ENCODE peak calls at places on chromosome 18, in five cellular contexts. J is A549, I is HepG2, D is right lobe of liver, C is tibial nerve. L is an unnamed sample. For H3K4me1 and H3K9me3, the result is how much of the 10 kb centered on the place peaks cover.

GRCh38 chr18:59148192-59148591 is 8.5 kb downstream of the SEC11C start:
- DNase-seq in C (no peak), D (no peak), J (no peak), I (no peak), L (no peak)

GRCh38 chr18:70600225-70600925 is 311.5 kb downstream of the SOCS6 start:
- DNase-seq in C (no peak), D (no peak), J (no peak), I (no peak), L (no peak)

GRCh38 chr18:449374-449773 is 51.1 kb downstream of the COLEC12 start:
- DNase-seq in D (no peak), C (no peak), I (peak), J (no peak), L (no peak)

GRCh38 chr18:46469186-46469915 is 187.7 kb downstream of the LOXHD1 start:
- DNase-seq in I (no peak), D (no peak), J (peak), C (no peak), L (no peak)

GRCh38 chr18:76252880-76253279 is 242.2 kb downstream of the ZNF516 start:
- DNase-seq in C (no peak), I (no peak), J (peak), D (no peak), L (no peak)

GRCh38 chr18:46373787-46374186 is 269.6 kb downstream of the HAUS1 start:
- DNase-seq in D (no peak), J (no peak), C (no peak), I (no peak), L (no peak)

GRCh38 chr18:59324623-59324971 is 6.1 kb upstream of the CPLX4 start:
- DNase-seq in C (no peak), D (no peak), J (no peak), I (no peak), L (no peak)

GRCh38 chr18:23451491-23451890 is 1.6 kb upstream of the RIOK3 start:
- DNase-seq in C (no peak), I (no peak), D (no peak), J (no peak), L (no peak)

GRCh38 chr18:32389868-32390267 is 80.8 kb downstream of the GAREM1 start:
- DNase-seq in I (no peak), C (no peak), D (peak), J (no peak), L (no peak)

GRCh38 chr18:50986360-50987087 is 18.7 kb downstream of the ELAC1 start:
- DNase-seq in I (no peak), D (no peak), C (no peak), J (no peak), L (no peak)

GRCh38 chr18:72544092-72544886 is at the start of gene CBLN2:
- DNase-seq in C (no peak), I (peak), D (peak), J (peak), L (peak)

GRCh38 chr18:72542993-72543361 is 1.2 kb downstream of the CBLN2 start:
- DNase-seq in J (no peak), I (no peak), D (no peak), C (no peak), L (no peak)

GRCh38 chr18:72543362-72544055 is 633 bp downstream of the CBLN2 start:
- DNase-seq in D (no peak), C (no peak), I (no peak), J (no peak), L (no peak)

GRCh38 chr18:72539861-72540260 is 4.3 kb downstream of the CBLN2 start:
- DNase-seq in J (no peak), C (no peak), I (no peak), D (no peak), L (no peak)

GRCh38 chr18:72541871-72542690 is 2.1 kb downstream of the CBLN2 start:
- DNase-seq in I (no peak), J (no peak), D (no peak), C (no peak), L (no peak)
- TF ChIP-seq CTCF in I (no peak), J (no peak), D (no peak), C (no peak), L (no peak)

GRCh38 chr18:49225160-49225559 is 235.3 kb downstream of the DYM start:
- DNase-seq in D (no peak), J (no peak), C (no peak), I (no peak), L (no peak)

GRCh38 chr18:49224130-49224529 is 236.3 kb downstream of the DYM start:
- DNase-seq in C (no peak), I (no peak), J (no peak), D (no peak), L (no peak)

GRCh38 chr18:49227456-49227855 is 233.0 kb downstream of the DYM start:
- DNase-seq in C (no peak), D (no peak), I (no peak), J (no peak), L (no peak)

GRCh38 chr18:49228182-49228581 is 232.3 kb downstream of the DYM start:
- DNase-seq in J (no peak), C (no peak), D (no peak), I (no peak), L (peak)

GRCh38 chr18:49226935-49227334 is 233.5 kb downstream of the DYM start:
- DNase-seq in C (no peak), J (no peak), I (no peak), D (no peak), L (no peak)
- H3K4me1 ChIP-seq in C (under half), J (under half), I (under half), D (under half), L (under half)

GRCh38 chr18:79889569-79889968 is 61.9 kb downstream of the SLC66A2 start:
- DNase-seq in C (no peak), I (peak), J (no peak), D (no peak), L (no peak)
- H3K9me3 ChIP-seq in C (under half), I (under half), J (under half), D (under half), L (half or more)

DNA sequence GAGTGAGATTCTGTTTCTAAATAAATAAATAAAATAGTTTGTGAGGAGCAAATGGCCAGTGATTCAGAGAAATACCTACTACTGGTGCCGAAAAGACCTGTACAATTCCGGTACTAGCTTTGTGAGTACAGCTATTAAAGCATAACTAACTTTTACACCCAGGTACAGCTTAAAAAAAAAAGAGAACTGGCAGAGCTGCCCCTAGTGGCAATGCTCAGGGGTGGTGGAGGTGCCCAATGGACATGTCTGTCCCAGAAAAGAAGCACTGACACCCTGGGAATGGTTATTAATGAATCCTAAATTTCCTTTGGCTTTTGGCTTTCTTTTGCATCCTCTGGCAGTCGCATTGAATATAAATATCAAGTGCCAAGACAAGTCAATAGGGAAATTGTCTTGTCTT is 87.0 kb downstream of the LIPG start:
- DNase-seq in C (no peak), D (no peak), J (no peak), I (no peak), L (no peak)
- TF ChIP-seq CTCF in C (no peak), D (peak), J (no peak), I (no peak), L (no peak)

GRCh38 chr18:36352384-36352783 is 54.9 kb downstream of the FHOD3 start:
- DNase-seq in D (no peak), C (no peak), J (peak), I (no peak), L (no peak)
- H3K4me1 ChIP-seq in D (under half), C (under half), J (under half), I (under half), L (under half)

GRCh38 chr18:73593207-73593606 is 554.4 kb downstream of the FBXO15 start:
- DNase-seq in J (no peak), C (no peak), D (no peak), I (no peak), L (no peak)

GRCh38 chr18:73594749-73595148 is 552.9 kb downstream of the FBXO15 start:
- DNase-seq in D (no peak), I (no peak), C (no peak), J (no peak), L (no peak)

DNA sequence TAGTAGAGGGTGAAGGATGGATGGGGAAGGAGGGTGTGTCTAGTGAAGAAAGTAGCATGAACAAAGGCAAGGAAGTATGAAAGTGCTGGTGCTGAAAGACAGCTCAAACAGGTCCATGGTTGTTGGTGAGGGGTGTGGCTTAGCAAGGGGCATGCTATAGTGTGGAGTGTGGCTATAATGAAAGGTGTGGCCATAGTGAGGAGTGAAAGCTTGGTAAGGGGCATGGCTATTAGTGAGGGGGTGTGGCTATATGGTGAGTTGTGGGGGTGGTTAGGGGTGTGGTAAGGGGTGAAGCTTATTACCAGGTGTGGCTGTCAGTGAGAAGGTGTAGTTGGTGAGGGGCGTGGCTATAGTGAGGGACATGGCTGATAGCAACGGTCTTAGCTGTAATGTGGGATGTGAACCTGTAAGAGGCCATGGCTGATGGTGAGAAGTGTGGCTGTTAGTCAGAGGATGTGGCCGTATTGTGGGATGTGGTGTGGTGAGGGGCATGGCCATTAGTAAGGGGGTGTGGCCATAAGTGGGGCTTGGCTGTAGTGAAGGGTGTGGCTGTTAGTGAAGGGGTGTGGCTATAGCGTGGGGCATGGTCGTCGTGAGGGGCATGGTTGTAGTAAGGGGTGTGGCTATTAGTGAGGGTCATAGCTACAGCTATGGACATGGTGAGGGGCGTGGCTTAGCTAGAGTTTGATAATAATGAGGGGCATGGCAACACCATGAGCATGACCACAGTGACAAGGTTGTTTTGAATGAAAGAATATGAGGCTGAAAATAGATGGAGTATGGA is 549.6 kb downstream of the FBXO15 start:
- DNase-seq in C (no peak), J (no peak), D (no peak), I (no peak), L (no peak)
- H3K9me3 ChIP-seq in C (under half), J (under half), D (under half), I (under half), L (under half)

GRCh38 chr18:55589625-55590291 is 1.8 kb upstream of the TCF4 start:
- DNase-seq in I (no peak), J (peak), C (peak), D (peak), L (peak)
- TF ChIP-seq CTCF in I (no peak), J (no peak), C (no peak), D (no peak), L (no peak)

DNA sequence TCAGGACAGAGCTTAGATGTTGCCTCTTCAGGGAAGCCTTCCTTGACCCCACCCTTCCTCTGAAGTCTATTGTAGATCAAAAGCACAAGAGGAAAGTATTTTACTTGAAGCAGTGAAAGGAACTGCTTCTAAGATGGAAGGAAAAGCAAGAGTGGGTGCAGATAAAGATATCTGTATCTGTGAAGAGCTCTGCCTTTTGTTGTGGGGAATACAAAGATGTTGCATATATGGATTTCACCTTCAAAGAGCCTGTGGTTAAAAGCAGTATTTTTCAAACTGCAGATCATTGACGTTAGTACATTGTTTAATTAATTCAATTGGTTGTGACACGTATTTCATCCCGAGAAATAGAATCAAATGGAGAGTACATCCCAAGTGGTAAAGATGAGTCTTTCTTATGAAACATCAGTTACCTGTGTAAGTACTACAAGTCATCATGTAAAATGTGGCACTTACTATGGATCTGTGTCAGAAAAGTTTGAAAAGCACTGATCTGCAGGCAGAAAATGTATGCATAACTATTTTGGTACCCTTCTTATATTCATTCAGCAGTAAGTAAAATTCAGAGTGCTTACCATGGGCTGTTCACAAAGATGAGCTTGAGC is 24.6 kb upstream of the TNFRSF11A start:
- DNase-seq in D (no peak), J (no peak), I (no peak), C (no peak), L (no peak)
- H3K4me1 ChIP-seq in D (under half), J (under half), I (under half), C (under half), L (under half)

GRCh38 chr18:72444756-72445155 is 99.4 kb downstream of the CBLN2 start:
- DNase-seq in D (no peak), C (no peak), I (no peak), J (no peak), L (no peak)
- H3K9me3 ChIP-seq in D (under half), C (under half), I (under half), J (under half), L (under half)

DNA sequence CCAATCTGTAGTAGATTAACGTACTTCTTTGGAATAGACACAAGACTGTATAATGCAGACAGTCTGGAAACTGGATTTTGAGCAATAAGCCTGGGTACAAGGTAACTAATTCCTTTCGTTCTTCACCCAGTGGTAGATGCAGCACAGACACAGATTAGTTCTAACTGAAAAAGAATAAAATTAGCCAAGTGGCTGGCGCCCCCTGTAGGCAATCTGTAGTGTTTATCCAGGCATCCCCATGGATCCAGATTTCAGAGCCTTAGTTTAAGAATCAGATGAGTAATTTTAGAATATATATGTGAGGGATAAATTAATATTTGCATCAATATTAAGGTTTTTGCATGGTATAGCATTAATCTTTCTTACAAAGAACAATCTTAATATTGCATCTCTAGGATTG is 563.9 kb downstream of the DCC start:
- DNase-seq in D (no peak), C (no peak), J (peak), I (peak), L (peak)
- TF ChIP-seq CTCF in D (peak), C (peak), J (peak), I (peak), L (peak)

L was measured in mucosa of descending colon.